ENCODE peak calls at places on chromosomes 11 and 22, in six cellular contexts. I, D, N, L, G and S are unnamed samples.
A peak's percentile ranks its signal among the peaks of the same experiment; 100 is the strongest.

GRCh38 chr11:84543367-84544159 is 1083.6 kb downstream of the DLG2 start:
- DNase-seq in I (no peak), D (no peak), N (no peak), L (no peak), G (no peak), S (no peak)

GRCh38 chr11:76567261-76567660 is 103.3 kb downstream of the LRRC32 start:
- DNase-seq in I (no peak), D (no peak), N (no peak), L (no peak), G (no peak), S (no peak)

GRCh38 chr11:45933131-45933821 is 10.8 kb downstream of the LARGE2 start:
- DNase-seq in I (no peak), D (no peak), N (no peak), L (no peak), G (no peak), S (no peak)

GRCh38 chr11:121512468-121513465 is 60.0 kb upstream of the SORL1-AS1 start:
- DNase-seq in I (no peak), D (no peak), N (no peak), L (peak; percentile 10), G (no peak), S (no peak)

GRCh38 chr22:48089601-48090331 is 1327.3 kb downstream of the TBC1D22A start:
- DNase-seq in I (no peak), D (no peak), N (no peak), L (no peak), G (no peak), S (no peak)

GRCh38 chr11:76075699-76076098 is 130.6 kb downstream of the WNT11 start:
- DNase-seq in I (no peak), D (no peak), N (no peak), L (no peak), G (no peak), S (no peak)

GRCh38 chr11:76553554-76554476 is 109.0 kb downstream of the EMSY start:
- DNase-seq in I (no peak), D (no peak), N (no peak), L (no peak), G (no peak), S (no peak)

GRCh38 chr11:7905961-7906429 is 25.1 kb downstream of the OR10A6 start:
- DNase-seq in I (no peak), D (no peak), N (no peak), L (no peak), G (no peak), S (no peak)

GRCh38 chr11:3123761-3124733 is 41.1 kb downstream of the OSBPL5 start:
- DNase-seq in I (no peak), D (no peak), N (peak; percentile 30), L (no peak), G (peak; percentile 70), S (peak; percentile 73)

GRCh38 chr22:29016067-29016938 is 45.3 kb downstream of the C22orf31 start:
- DNase-seq in I (no peak), D (no peak), N (no peak), L (peak; percentile 19), G (no peak), S (no peak)

GRCh38 chr22:21457023-21457787 is 10.0 kb upstream of the TMEM191C start:
- DNase-seq in I (no peak), D (no peak), N (no peak), L (no peak), G (peak; percentile 83), S (no peak)

GRCh38 chr22:37807410-37808293 is at the start of gene GCAT:
- DNase-seq in I (peak; percentile 98), D (peak; percentile 75), N (peak; percentile 85), L (peak; percentile 96), G (peak; percentile 94), S (peak; percentile 86)

GRCh38 chr11:64533501-64533900 is 57.5 kb upstream of the SLC22A12 start:
- DNase-seq in I (no peak), D (no peak), N (no peak), L (no peak), G (no peak), S (no peak)

GRCh38 chr22:45162531-45162930 is 1.2 kb upstream of the NUP50 start:
- DNase-seq in I (no peak), D (no peak), N (no peak), L (no peak), G (no peak), S (no peak)

DNA sequence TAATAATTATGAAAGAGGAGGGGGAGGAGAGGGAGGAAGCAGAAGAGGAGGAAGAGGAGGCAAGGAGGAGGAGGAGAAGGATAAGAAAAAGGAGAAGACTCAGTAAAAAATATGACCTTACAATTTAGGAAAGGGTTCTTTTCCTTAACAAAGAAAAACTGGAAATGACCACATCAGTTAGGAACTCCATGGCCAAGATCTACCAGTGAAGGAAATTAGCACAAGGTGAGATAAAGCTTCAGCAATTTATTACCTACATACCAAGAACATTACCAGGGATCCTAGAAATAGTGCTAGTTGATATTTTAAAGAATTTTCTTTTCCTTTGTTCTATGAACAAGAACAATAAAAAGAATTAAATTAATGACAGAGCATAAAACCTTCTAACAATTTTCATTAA is 172.7 kb downstream of the LRRC4C start:
- DNase-seq in I (no peak), D (no peak), N (no peak), L (no peak), G (no peak), S (no peak)
- H3K4me3 ChIP-seq in I (no peak overlapping the region), D (no peak overlapping the region), N (no peak overlapping the region), L (no peak overlapping the region), G (no peak overlapping the region), S (no peak overlapping the region)

GRCh38 chr11:32435511-32435946 is at the start of gene WT1:
- DNase-seq in I (peak; percentile 54), D (no peak), N (no peak), L (no peak), G (peak; percentile 64), S (peak; percentile 32)
- H3K4me3 ChIP-seq in I (peak within 1 kb of the TSS; percentile 22), D (no peak within 1 kb of the TSS), N (no peak within 1 kb of the TSS), L (no peak within 1 kb of the TSS), G (peak within 1 kb of the TSS; percentile 70), S (peak within 1 kb of the TSS; percentile 60)

GRCh38 chr22:31139066-31139465 is 1.2 kb downstream of the PLA2G3 start:
- DNase-seq in I (no peak), D (no peak), N (no peak), L (no peak), G (no peak), S (no peak)
- H3K4me3 ChIP-seq in I (no peak overlapping the region), D (no peak overlapping the region), N (no peak overlapping the region), L (no peak overlapping the region), G (no peak overlapping the region), S (no peak overlapping the region)

GRCh38 chr11:61742391-61742790 is 10.0 kb upstream of the MYRF start:
- DNase-seq in I (no peak), D (no peak), N (no peak), L (no peak), G (no peak), S (no peak)
- H3K4me3 ChIP-seq in I (no peak overlapping the region), D (no peak overlapping the region), N (no peak overlapping the region), L (no peak overlapping the region), G (no peak overlapping the region), S (no peak overlapping the region)

DNA sequence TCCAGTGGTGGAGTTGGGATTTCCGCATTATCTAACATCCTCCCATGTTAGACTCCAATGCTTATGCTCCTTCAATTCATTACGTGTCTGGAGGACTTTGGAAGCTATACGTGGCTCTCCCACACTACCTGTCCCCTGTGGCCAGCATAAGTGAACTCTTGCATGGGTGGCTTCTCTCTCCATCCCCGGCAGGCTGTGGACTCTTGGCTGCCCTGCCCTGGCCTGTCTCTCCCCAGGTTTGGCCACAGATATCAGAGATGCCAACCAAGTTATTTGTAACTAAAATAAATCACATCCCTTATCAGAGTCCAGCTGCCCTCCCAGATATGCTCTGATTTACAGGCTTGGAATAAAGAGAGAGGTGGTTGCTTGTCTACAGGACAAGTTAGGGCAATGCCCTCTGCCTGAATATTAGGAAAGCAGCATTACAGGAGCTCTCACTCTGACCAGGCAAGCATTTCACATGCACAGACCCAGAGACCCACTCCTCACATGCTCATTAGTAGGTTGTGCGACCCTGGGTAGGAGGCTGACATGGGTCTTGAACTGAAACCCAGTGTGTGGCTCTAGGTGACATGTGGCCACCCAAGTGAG is 4.6 kb downstream of the CD44 start:
- DNase-seq in I (no peak), D (no peak), N (no peak), L (no peak), G (no peak), S (no peak)
- H3K4me3 ChIP-seq in I (no peak overlapping the region), D (peak overlapping the region; percentile 90), N (peak overlapping the region; percentile 62), L (no peak overlapping the region), G (peak overlapping the region; percentile 18), S (peak overlapping the region; percentile 5)

GRCh38 chr11:90847268-90847886 is 624.5 kb upstream of the CHORDC1 start:
- DNase-seq in I (no peak), D (no peak), N (no peak), L (no peak), G (no peak), S (no peak)
- H3K4me3 ChIP-seq in I (no peak overlapping the region), D (no peak overlapping the region), N (no peak overlapping the region), L (no peak overlapping the region), G (no peak overlapping the region), S (no peak overlapping the region)